ENCODE peak calls at places on chromosomes 5 and 9, in four cellular contexts. Z, B, M and W are unnamed samples.

GRCh38 chr5:16737620-16738364 is 121.0 kb upstream of the RETREG1 start:
- DNase-seq in B (no peak), Z (no peak), M (no peak), W (no peak)

GRCh38 chr9:131837316-131837715 is 97.4 kb upstream of the RAPGEF1 start:
- DNase-seq in Z (peak), B (no peak), M (peak), W (no peak)

GRCh38 chr9:134413890-134414731 is 87.9 kb downstream of the RXRA start:
- DNase-seq in B (peak), M (peak), Z (no peak), W (peak)

GRCh38 chr9:114653556-114654159 is 3.9 kb downstream of the TEX53 start:
- DNase-seq in B (peak), M (peak), Z (peak), W (peak)

GRCh38 chr5:149829954-149830353 is 99.8 kb downstream of the PPARGC1B start:
- DNase-seq in B (no peak), M (peak), Z (peak), W (no peak)

GRCh38 chr9:104872959-104873850 is 54.8 kb downstream of the ABCA1 start:
- DNase-seq in M (peak), Z (no peak), B (peak), W (no peak)

GRCh38 chr9:33393581-33393980 is 8.8 kb downstream of the AQP7 start:
- DNase-seq in Z (no peak), B (no peak), M (no peak), W (no peak)

GRCh38 chr5:171633776-171634470 is 151.7 kb upstream of the SMIM23 start:
- DNase-seq in Z (no peak), M (no peak), B (no peak), W (no peak)

GRCh38 chr5:13664377-13664776 is 280.1 kb downstream of the DNAH5 start:
- DNase-seq in B (peak), M (no peak), Z (no peak), W (no peak)

GRCh38 chr5:142994242-142994641 is 224.1 kb downstream of the ARHGAP26 start:
- DNase-seq in B (no peak), Z (no peak), M (no peak), W (no peak)

GRCh38 chr9:94056442-94056974 is 27.8 kb upstream of the PTPDC1 start:
- DNase-seq in Z (no peak), B (peak), M (no peak), W (no peak)

GRCh38 chr9:137255448-137256114 is 454 bp downstream of the NELFB start:
- DNase-seq in B (peak), Z (no peak), M (no peak), W (no peak)

GRCh38 chr5:83564069-83564749 is 92.7 kb downstream of the VCAN start:
- DNase-seq in M (peak), B (peak), Z (peak), W (peak)

GRCh38 chr5:133552925-133553525 is 59.3 kb downstream of the FSTL4 start:
- DNase-seq in M (peak), Z (peak), B (peak), W (peak)

GRCh38 chr5:174315471-174315870 is 270.0 kb downstream of the NSG2 start:
- DNase-seq in M (no peak), B (no peak), Z (no peak), W (no peak)

GRCh38 chr9:121261107-121261460 is 6.9 kb upstream of the GSN start:
- DNase-seq in B (peak), M (peak), Z (no peak), W (no peak)

GRCh38 chr5:30380228-30380627 is 813.3 kb upstream of the CDH6 start:
- DNase-seq in M (no peak), B (no peak), Z (no peak), W (no peak)

DNA sequence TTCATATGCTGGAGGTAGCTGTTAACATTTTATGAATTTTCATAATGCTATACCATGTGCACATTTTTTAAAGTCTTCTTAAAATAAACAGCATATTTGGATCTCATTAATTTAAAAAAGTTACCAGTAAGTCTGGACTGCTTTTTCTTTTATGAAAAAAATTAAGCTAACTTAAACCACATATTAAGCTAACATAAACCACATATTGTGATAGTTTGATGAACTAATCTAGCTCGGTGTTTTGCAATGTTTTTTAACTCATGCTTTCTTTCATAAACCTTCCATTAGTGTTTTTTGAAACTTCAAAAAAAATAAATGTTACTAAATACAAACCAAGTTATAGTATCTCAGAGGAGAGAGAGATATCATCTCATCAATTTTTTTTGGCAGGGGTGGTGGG is 26.5 kb downstream of the POLK start:
- DNase-seq in B (no peak), Z (no peak), M (no peak), W (no peak)
- TF ChIP-seq MAX in B (no peak), Z (no peak), M (no peak), W (no peak)

GRCh38 chr5:169424956-169425318 is 124.0 kb upstream of the SLIT3 start:
- DNase-seq in B (no peak), Z (no peak), M (no peak), W (no peak)
- TF ChIP-seq POLR2AphosphoS5 in B (no peak), Z (no peak), M (no peak), W (no peak)

DNA sequence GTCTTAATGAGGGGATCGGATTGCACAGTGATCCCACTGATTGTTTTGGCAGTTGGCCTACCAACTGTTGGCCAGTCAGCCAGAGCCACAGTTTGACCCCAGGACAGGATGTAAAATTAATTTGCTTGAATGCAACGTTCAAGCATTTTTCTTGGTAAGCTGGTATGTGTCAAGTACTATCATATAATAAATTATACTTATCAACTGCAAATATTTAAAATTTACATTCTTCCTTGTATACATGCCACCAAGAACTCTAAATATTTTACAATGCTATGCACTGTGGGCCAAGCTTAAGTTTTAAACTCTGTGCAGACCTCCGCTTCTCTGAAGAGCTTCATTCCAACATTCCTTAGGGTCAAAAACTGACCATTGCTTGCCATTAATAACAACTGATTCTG is 80.4 kb upstream of the OSMR start:
- DNase-seq in Z (no peak), B (no peak), M (no peak), W (no peak)
- H3K27ac ChIP-seq in Z (no peak), B (no peak), M (no peak), W (no peak)

GRCh38 chr5:113693205-113693553 is 179.7 kb downstream of the YTHDC2 start:
- DNase-seq in M (no peak), B (peak), Z (no peak), W (no peak)
- TF ChIP-seq MAX in M (no peak), B (no peak), Z (no peak), W (no peak)

DNA sequence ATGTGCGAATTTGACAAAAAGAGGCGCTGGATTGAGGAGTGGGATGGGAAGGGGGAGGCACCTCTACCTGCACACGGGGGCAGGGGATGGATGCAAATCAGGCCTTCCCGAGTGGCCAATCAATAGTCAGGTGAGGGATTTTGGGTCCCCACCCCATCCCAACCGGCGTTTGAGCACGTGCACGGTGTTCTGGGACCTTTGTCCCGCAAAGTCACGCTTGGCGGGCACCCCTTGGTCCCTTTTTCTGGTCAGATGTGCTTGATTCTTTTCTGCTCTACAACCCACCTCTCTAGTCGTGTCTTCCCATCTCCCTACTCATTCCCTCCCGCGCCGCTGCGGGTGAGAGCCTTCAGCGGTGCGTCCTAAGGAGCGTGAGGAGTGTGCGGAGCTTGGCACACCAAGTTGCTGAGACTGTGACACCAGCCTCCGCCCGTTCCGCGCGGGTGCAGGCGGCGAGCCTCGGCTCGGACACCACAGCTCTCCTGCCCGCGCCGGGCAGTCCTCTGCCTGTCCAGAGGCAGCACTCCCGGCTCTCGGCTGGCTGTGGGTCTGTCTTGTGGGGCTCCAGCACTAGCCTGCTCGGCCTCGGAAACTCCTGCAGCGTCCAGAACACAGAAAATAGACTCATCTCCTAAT is 495 bp upstream of the ADAMTS19 start:
- DNase-seq in Z (no peak), M (peak), B (peak), W (no peak)
- TF ChIP-seq POLR2AphosphoS5 in Z (no peak), M (no peak), B (no peak), W (no peak)

DNA sequence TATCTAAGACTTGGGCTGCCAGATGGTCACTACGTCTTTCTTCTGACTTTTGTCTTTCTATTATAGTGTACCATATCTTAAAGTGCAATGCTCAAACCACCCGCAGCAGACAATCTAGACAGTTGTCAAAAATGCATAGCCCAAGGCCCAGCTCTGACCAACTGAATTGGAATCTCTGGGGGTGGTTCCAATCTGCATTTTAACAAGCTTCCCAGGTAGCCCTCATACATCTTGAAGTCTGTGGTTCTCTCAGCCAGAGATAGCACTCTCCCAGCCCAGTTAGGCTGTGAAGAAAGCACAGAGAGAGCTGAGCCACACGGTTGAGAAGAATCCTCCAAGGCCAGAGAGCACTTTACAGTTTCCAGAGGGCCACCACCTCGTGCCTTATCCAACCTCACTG is 128.2 kb upstream of the HAND1 start:
- DNase-seq in Z (no peak), B (no peak), M (no peak), W (no peak)
- H3K27ac ChIP-seq in Z (no peak), B (no peak), M (no peak), W (no peak)